ENCODE peak calls at places on chromosome X, in ten cellular contexts. One of them, this sample, is unnamed.

GRCh38 chrX:40543661-40544328 is 37.0 kb upstream of the ATP6AP2 start:
- DNase-seq in D341Med: peak; percentile 38
- DNase-seq in NCI-H2029: peak; percentile 56
- DNase-seq in H54: no peak
- DNase-seq in stimulated activated CD8-positive, alpha-beta memory T cell treated with anti-CD3 and anti-CD28 coated beads, Interleukin-4, amount 100 ng/mL, for 24 hours: no peak
- DNase-seq in caudate nucleus: no peak
- DNase-seq in endothelial cell: peak; percentile 45
- DNase-seq in RKO: peak; percentile 59
- DNase-seq in HEK293T: peak; percentile 50
- DNase-seq in CD8-positive, alpha-beta T cell: peak; percentile 36
- DNase-seq in this sample: no peak

GRCh38 chrX:94524867-94525266 is 850.9 kb downstream of the FAM133A start:
- DNase-seq in D341Med: no peak
- DNase-seq in NCI-H2029: no peak
- DNase-seq in H54: no peak
- DNase-seq in stimulated activated CD8-positive, alpha-beta memory T cell treated with anti-CD3 and anti-CD28 coated beads, Interleukin-4, amount 100 ng/mL, for 24 hours: no peak
- DNase-seq in caudate nucleus: no peak
- DNase-seq in endothelial cell: no peak
- DNase-seq in RKO: peak; percentile 24
- DNase-seq in HEK293T: peak; percentile 21
- DNase-seq in CD8-positive, alpha-beta T cell: no peak
- DNase-seq in this sample: no peak

GRCh38 chrX:51608071-51608470 is 10.6 kb downstream of the CENPVL3 start:
- DNase-seq in D341Med: no peak
- DNase-seq in NCI-H2029: no peak
- DNase-seq in H54: no peak
- DNase-seq in stimulated activated CD8-positive, alpha-beta memory T cell treated with anti-CD3 and anti-CD28 coated beads, Interleukin-4, amount 100 ng/mL, for 24 hours: peak; percentile 1
- DNase-seq in caudate nucleus: no peak
- DNase-seq in endothelial cell: no peak
- DNase-seq in RKO: no peak
- DNase-seq in HEK293T: no peak
- DNase-seq in CD8-positive, alpha-beta T cell: no peak
- DNase-seq in this sample: no peak

GRCh38 chrX:151396042-151396826 is 772 bp upstream of the VMA21 start:
- DNase-seq in D341Med: peak; percentile 26
- DNase-seq in NCI-H2029: peak; percentile 81
- DNase-seq in H54: no peak
- DNase-seq in stimulated activated CD8-positive, alpha-beta memory T cell treated with anti-CD3 and anti-CD28 coated beads, Interleukin-4, amount 100 ng/mL, for 24 hours: no peak
- DNase-seq in caudate nucleus: no peak
- DNase-seq in endothelial cell: no peak
- DNase-seq in RKO: peak; percentile 40
- DNase-seq in HEK293T: no peak
- DNase-seq in CD8-positive, alpha-beta T cell: peak; percentile 40
- DNase-seq in this sample: no peak

GRCh38 chrX:136759968-136760367 is 20.8 kb downstream of the ARHGEF6 start:
- DNase-seq in D341Med: no peak
- DNase-seq in NCI-H2029: no peak
- DNase-seq in H54: no peak
- DNase-seq in stimulated activated CD8-positive, alpha-beta memory T cell treated with anti-CD3 and anti-CD28 coated beads, Interleukin-4, amount 100 ng/mL, for 24 hours: no peak
- DNase-seq in caudate nucleus: no peak
- DNase-seq in endothelial cell: no peak
- DNase-seq in RKO: no peak
- DNase-seq in HEK293T: no peak
- DNase-seq in CD8-positive, alpha-beta T cell: no peak
- DNase-seq in this sample: no peak

GRCh38 chrX:82813671-82814078 is 694.4 kb upstream of the POU3F4 start:
- DNase-seq in D341Med: no peak
- DNase-seq in NCI-H2029: no peak
- DNase-seq in H54: no peak
- DNase-seq in stimulated activated CD8-positive, alpha-beta memory T cell treated with anti-CD3 and anti-CD28 coated beads, Interleukin-4, amount 100 ng/mL, for 24 hours: no peak
- DNase-seq in caudate nucleus: no peak
- DNase-seq in endothelial cell: no peak
- DNase-seq in RKO: peak; percentile 68
- DNase-seq in HEK293T: no peak
- DNase-seq in CD8-positive, alpha-beta T cell: no peak
- DNase-seq in this sample: peak; percentile 34

GRCh38 chrX:110045421-110045820 is 42.5 kb downstream of the TMEM164 start:
- DNase-seq in D341Med: peak; percentile 50
- DNase-seq in NCI-H2029: peak; percentile 2
- DNase-seq in H54: no peak
- DNase-seq in stimulated activated CD8-positive, alpha-beta memory T cell treated with anti-CD3 and anti-CD28 coated beads, Interleukin-4, amount 100 ng/mL, for 24 hours: no peak
- DNase-seq in caudate nucleus: no peak
- DNase-seq in endothelial cell: no peak
- DNase-seq in RKO: no peak
- DNase-seq in HEK293T: no peak
- DNase-seq in CD8-positive, alpha-beta T cell: no peak
- DNase-seq in this sample: no peak

GRCh38 chrX:77953708-77954107 is 15.7 kb downstream of the PGAM4 start:
- DNase-seq in D341Med: no peak
- DNase-seq in NCI-H2029: no peak
- DNase-seq in H54: no peak
- DNase-seq in stimulated activated CD8-positive, alpha-beta memory T cell treated with anti-CD3 and anti-CD28 coated beads, Interleukin-4, amount 100 ng/mL, for 24 hours: no peak
- DNase-seq in caudate nucleus: no peak
- DNase-seq in endothelial cell: no peak
- DNase-seq in RKO: no peak
- DNase-seq in HEK293T: no peak
- DNase-seq in CD8-positive, alpha-beta T cell: no peak
- DNase-seq in this sample: no peak

GRCh38 chrX:136879001-136879667 is 1.4 kb downstream of the RBMX start:
- DNase-seq in D341Med: no peak
- DNase-seq in NCI-H2029: no peak
- DNase-seq in H54: no peak
- DNase-seq in stimulated activated CD8-positive, alpha-beta memory T cell treated with anti-CD3 and anti-CD28 coated beads, Interleukin-4, amount 100 ng/mL, for 24 hours: no peak
- DNase-seq in caudate nucleus: no peak
- DNase-seq in endothelial cell: no peak
- DNase-seq in RKO: no peak
- DNase-seq in HEK293T: no peak
- DNase-seq in CD8-positive, alpha-beta T cell: no peak
- DNase-seq in this sample: no peak

GRCh38 chrX:13750204-13750603 is 15.7 kb downstream of the OFD1 start:
- DNase-seq in D341Med: peak; percentile 39
- DNase-seq in NCI-H2029: peak; percentile 3
- DNase-seq in H54: no peak
- DNase-seq in stimulated activated CD8-positive, alpha-beta memory T cell treated with anti-CD3 and anti-CD28 coated beads, Interleukin-4, amount 100 ng/mL, for 24 hours: no peak
- DNase-seq in caudate nucleus: no peak
- DNase-seq in endothelial cell: no peak
- DNase-seq in RKO: peak; percentile 61
- DNase-seq in HEK293T: peak; percentile 40
- DNase-seq in CD8-positive, alpha-beta T cell: peak; percentile 12
- DNase-seq in this sample: no peak

GRCh38 chrX:2967584-2967983 is 38.4 kb upstream of the ARSD start:
- DNase-seq in D341Med: no peak
- DNase-seq in NCI-H2029: no peak
- DNase-seq in H54: no peak
- DNase-seq in stimulated activated CD8-positive, alpha-beta memory T cell treated with anti-CD3 and anti-CD28 coated beads, Interleukin-4, amount 100 ng/mL, for 24 hours: no peak
- DNase-seq in caudate nucleus: no peak
- DNase-seq in endothelial cell: no peak
- DNase-seq in RKO: no peak
- DNase-seq in HEK293T: no peak
- DNase-seq in CD8-positive, alpha-beta T cell: no peak
- DNase-seq in this sample: no peak

GRCh38 chrX:39149761-39150160 is 348.5 kb downstream of the MID1IP1 start:
- DNase-seq in D341Med: peak; percentile 44
- DNase-seq in NCI-H2029: no peak
- DNase-seq in H54: peak; percentile 9
- DNase-seq in stimulated activated CD8-positive, alpha-beta memory T cell treated with anti-CD3 and anti-CD28 coated beads, Interleukin-4, amount 100 ng/mL, for 24 hours: peak; percentile 44
- DNase-seq in caudate nucleus: peak; percentile 13
- DNase-seq in endothelial cell: peak; percentile 64
- DNase-seq in RKO: peak; percentile 13
- DNase-seq in HEK293T: peak; percentile 56
- DNase-seq in CD8-positive, alpha-beta T cell: peak; percentile 64
- DNase-seq in this sample: no peak

GRCh38 chrX:39855748-39856129 is 242.0 kb downstream of the BCOR start:
- DNase-seq in D341Med: no peak
- DNase-seq in NCI-H2029: peak; percentile 48
- DNase-seq in H54: no peak
- DNase-seq in stimulated activated CD8-positive, alpha-beta memory T cell treated with anti-CD3 and anti-CD28 coated beads, Interleukin-4, amount 100 ng/mL, for 24 hours: peak; percentile 72
- DNase-seq in caudate nucleus: no peak
- DNase-seq in endothelial cell: no peak
- DNase-seq in RKO: peak; percentile 41
- DNase-seq in HEK293T: no peak
- DNase-seq in CD8-positive, alpha-beta T cell: peak; percentile 70
- DNase-seq in this sample: no peak

GRCh38 chrX:49878128-49878833 is 1.0 kb upstream of the USP27X start:
- DNase-seq in D341Med: peak; percentile 25
- DNase-seq in NCI-H2029: no peak
- DNase-seq in H54: no peak
- DNase-seq in stimulated activated CD8-positive, alpha-beta memory T cell treated with anti-CD3 and anti-CD28 coated beads, Interleukin-4, amount 100 ng/mL, for 24 hours: no peak
- DNase-seq in caudate nucleus: peak; percentile 46
- DNase-seq in endothelial cell: no peak
- DNase-seq in RKO: no peak
- DNase-seq in HEK293T: no peak
- DNase-seq in CD8-positive, alpha-beta T cell: no peak
- DNase-seq in this sample: no peak

GRCh38 chrX:110265624-110266023 is 52.3 kb downstream of the AMMECR1 start:
- DNase-seq in D341Med: no peak
- DNase-seq in NCI-H2029: no peak
- DNase-seq in H54: no peak
- DNase-seq in stimulated activated CD8-positive, alpha-beta memory T cell treated with anti-CD3 and anti-CD28 coated beads, Interleukin-4, amount 100 ng/mL, for 24 hours: no peak
- DNase-seq in caudate nucleus: no peak
- DNase-seq in endothelial cell: no peak
- DNase-seq in RKO: no peak
- DNase-seq in HEK293T: no peak
- DNase-seq in CD8-positive, alpha-beta T cell: no peak
- DNase-seq in this sample: no peak

GRCh38 chrX:10922158-10922557 is 189.0 kb upstream of the HCCS start:
- DNase-seq in D341Med: no peak
- DNase-seq in NCI-H2029: no peak
- DNase-seq in H54: no peak
- DNase-seq in stimulated activated CD8-positive, alpha-beta memory T cell treated with anti-CD3 and anti-CD28 coated beads, Interleukin-4, amount 100 ng/mL, for 24 hours: no peak
- DNase-seq in caudate nucleus: no peak
- DNase-seq in endothelial cell: no peak
- DNase-seq in RKO: peak; percentile 39
- DNase-seq in HEK293T: no peak
- DNase-seq in CD8-positive, alpha-beta T cell: no peak
- DNase-seq in this sample: no peak

GRCh38 chrX:17680732-17681413 is 56.4 kb upstream of the SCML1 start:
- DNase-seq in D341Med: no peak
- DNase-seq in NCI-H2029: no peak
- DNase-seq in H54: no peak
- DNase-seq in stimulated activated CD8-positive, alpha-beta memory T cell treated with anti-CD3 and anti-CD28 coated beads, Interleukin-4, amount 100 ng/mL, for 24 hours: no peak
- DNase-seq in caudate nucleus: no peak
- DNase-seq in endothelial cell: no peak
- DNase-seq in RKO: no peak
- DNase-seq in HEK293T: no peak
- DNase-seq in CD8-positive, alpha-beta T cell: no peak
- DNase-seq in this sample: no peak

GRCh38 chrX:39361736-39362135 is 560.5 kb downstream of the MID1IP1 start:
- DNase-seq in D341Med: no peak
- DNase-seq in NCI-H2029: no peak
- DNase-seq in H54: no peak
- DNase-seq in stimulated activated CD8-positive, alpha-beta memory T cell treated with anti-CD3 and anti-CD28 coated beads, Interleukin-4, amount 100 ng/mL, for 24 hours: no peak
- DNase-seq in caudate nucleus: no peak
- DNase-seq in endothelial cell: no peak
- DNase-seq in RKO: no peak
- DNase-seq in HEK293T: no peak
- DNase-seq in CD8-positive, alpha-beta T cell: no peak
- DNase-seq in this sample: no peak

GRCh38 chrX:149903889-149904748 is 23.1 kb downstream of the MAGEA8 start:
- DNase-seq in D341Med: no peak
- DNase-seq in NCI-H2029: no peak
- DNase-seq in H54: no peak
- DNase-seq in stimulated activated CD8-positive, alpha-beta memory T cell treated with anti-CD3 and anti-CD28 coated beads, Interleukin-4, amount 100 ng/mL, for 24 hours: no peak
- DNase-seq in caudate nucleus: no peak
- DNase-seq in endothelial cell: no peak
- DNase-seq in RKO: no peak
- DNase-seq in HEK293T: peak; percentile 34
- DNase-seq in CD8-positive, alpha-beta T cell: no peak
- DNase-seq in this sample: no peak